ENCODE peak calls at places on chromosomes 11 and 22, in five cellular contexts. E, Y, S, B and F are unnamed samples.

GRCh38 chr11:90747057-90747456 is 524.2 kb upstream of the CHORDC1 start:
- DNase-seq in B (no peak), S (peak; percentile 7), Y (no peak), E (no peak), F (no peak)

GRCh38 chr11:74581954-74582547 is 10.3 kb upstream of the POLD3 start:
- DNase-seq in E (no peak), S (no peak), B (no peak), Y (no peak), F (no peak)

GRCh38 chr11:62024975-62025374 is 57.5 kb upstream of the FTH1 start:
- DNase-seq in B (no peak), E (no peak), Y (no peak), S (no peak), F (no peak)

GRCh38 chr11:44962464-44962863 is 11.8 kb upstream of the TP53I11 start:
- DNase-seq in E (no peak), Y (no peak), B (no peak), S (no peak), F (no peak)

GRCh38 chr22:49777569-49778250 is 50.0 kb downstream of the BRD1 start:
- DNase-seq in B (no peak), E (no peak), Y (no peak), S (no peak), F (no peak)

GRCh38 chr11:131206671-131207070 is 163.7 kb upstream of the NTM start:
- DNase-seq in B (no peak), S (no peak), E (no peak), Y (no peak), F (no peak)

GRCh38 chr11:117597083-117597482 is 199.9 kb downstream of the DSCAML1 start:
- DNase-seq in B (no peak), E (no peak), Y (no peak), S (peak; percentile 29), F (no peak)

GRCh38 chr11:73233211-73233610 is 15.1 kb downstream of the P2RY2 start:
- DNase-seq in E (no peak), S (no peak), B (no peak), Y (no peak), F (no peak)

GRCh38 chr22:19876314-19876940 is 21.8 kb upstream of the GNB1L start:
- DNase-seq in E (no peak), S (no peak), Y (no peak), B (no peak), F (peak; percentile 12)

GRCh38 chr11:96464695-96465307 is 75.0 kb downstream of the JRKL start:
- DNase-seq in S (peak; percentile 92), E (no peak), Y (no peak), B (peak; percentile 56), F (no peak)

GRCh38 chr22:41589260-41589600 is 410 bp downstream of the PMM1 start:
- DNase-seq in B (no peak), E (no peak), Y (no peak), S (peak; percentile 56), F (no peak)

GRCh38 chr22:18095101-18095805 is 15.4 kb upstream of the TUBA8 start:
- DNase-seq in E (no peak), B (no peak), Y (no peak), S (no peak), F (no peak)

GRCh38 chr11:31812392-31813241 is 1.5 kb upstream of the PAX6 start:
- DNase-seq in E (no peak), B (no peak), S (no peak), Y (no peak), F (no peak)

GRCh38 chr11:40292636-40293585 is 1166.5 kb downstream of the LRRC4C start:
- DNase-seq in E (no peak), S (peak; percentile 35), Y (no peak), B (no peak), F (no peak)

GRCh38 chr11:108197351-108197750 is 25.1 kb downstream of the NPAT start:
- DNase-seq in S (no peak), B (no peak), Y (no peak), E (no peak), F (no peak)

GRCh38 chr11:112477929-112478317 is 217.3 kb upstream of the PLET1 start:
- DNase-seq in B (no peak), S (no peak), E (no peak), Y (no peak), F (no peak)

GRCh38 chr11:119228535-119229302 is 22.6 kb downstream of the CBL start:
- DNase-seq in Y (no peak), B (no peak), S (no peak), E (no peak), F (no peak)

GRCh38 chr22:46352691-46353386 is 17.3 kb downstream of the TRMU start:
- DNase-seq in E (no peak), S (no peak), Y (no peak), B (peak; percentile 9), F (no peak)

GRCh38 chr22:49920859-49921258 is 2.4 kb downstream of the CRELD2 start:
- DNase-seq in Y (no peak), E (no peak), S (no peak), B (no peak), F (no peak)

GRCh38 chr11:94925422-94926270 is 47.7 kb downstream of the CWC15 start:
- DNase-seq in E (no peak), Y (no peak), B (no peak), S (no peak), F (no peak)

GRCh38 chr11:97355230-97355629 is 965.4 kb downstream of the JRKL start:
- DNase-seq in S (no peak), E (no peak), B (no peak), Y (no peak), F (no peak)

GRCh38 chr11:49208006-49208721 is at the start of gene FOLH1:
- DNase-seq in Y (no peak), S (no peak), E (no peak), B (no peak), F (peak; percentile 6)

GRCh38 chr11:19770277-19770676 is 57.6 kb downstream of the NAV2 start:
- DNase-seq in E (no peak), S (no peak), Y (no peak), B (no peak), F (no peak)

GRCh38 chr22:26744892-26745808 is 87.8 kb downstream of the MIAT start:
- DNase-seq in Y (no peak), E (no peak), B (no peak), S (no peak), F (no peak)

GRCh38 chr22:22545084-22545483 is 14.0 kb downstream of the PRAME start:
- DNase-seq in B (no peak), E (no peak), S (no peak), Y (no peak), F (no peak)

GRCh38 chr22:38967451-38968450 is 10.3 kb downstream of the APOBEC3A start:
- DNase-seq in E (no peak), S (no peak), Y (no peak), B (no peak), F (peak; percentile 27)

GRCh38 chr11:103997082-103997481 is 39.4 kb upstream of the DDI1 start:
- DNase-seq in Y (no peak), B (no peak), S (no peak), E (no peak), F (no peak)

GRCh38 chr11:72924568-72925190 is 110.5 kb downstream of the ATG16L2 start:
- DNase-seq in Y (no peak), B (no peak), S (peak; percentile 68), E (no peak), F (no peak)

GRCh38 chr11:128734439-128735224 is 40.8 kb downstream of the FLI1 start:
- DNase-seq in B (no peak), E (no peak), Y (no peak), S (no peak), F (no peak)

GRCh38 chr11:103863497-103863896 is 172.9 kb upstream of the DDI1 start:
- DNase-seq in B (no peak), Y (no peak), S (no peak), E (no peak), F (no peak)

GRCh38 chr11:101169944-101170343 is 40.3 kb upstream of the PGR start:
- DNase-seq in E (no peak), S (no peak), B (no peak), Y (no peak), F (no peak)

GRCh38 chr11:94974178-94974577 is 669 bp downstream of the KDM4D start:
- DNase-seq in B (no peak), Y (no peak), E (no peak), S (no peak), F (no peak)

GRCh38 chr11:129143335-129143734 is 48.8 kb downstream of the ARHGAP32 start:
- DNase-seq in S (peak; percentile 99), B (peak; percentile 89), E (no peak), Y (peak; percentile 71), F (peak; percentile 53)

GRCh38 chr22:29233503-29233902 is 27.8 kb downstream of the EMID1 start:
- DNase-seq in E (no peak), S (no peak), B (no peak), Y (no peak), F (no peak)

GRCh38 chr11:78349114-78349513 is 68.5 kb downstream of the GAB2 start:
- DNase-seq in E (no peak), S (no peak), B (no peak), Y (no peak), F (no peak)
- H3K4me3 ChIP-seq in E (no peak overlapping the region), S (peak overlapping the region; percentile 73), B (no peak overlapping the region), Y (no peak overlapping the region), F (no peak overlapping the region)

GRCh38 chr11:47398011-47398410 is 10.4 kb upstream of the SLC39A13 start:
- DNase-seq in Y (no peak), S (no peak), E (no peak), B (no peak), F (no peak)

GRCh38 chr11:47400813-47401279 is 7.5 kb upstream of the SLC39A13 start:
- DNase-seq in S (no peak), E (no peak), B (no peak), Y (no peak), F (no peak)

GRCh38 chr11:47403135-47403534 is 5.3 kb upstream of the SLC39A13 start:
- DNase-seq in Y (no peak), E (no peak), B (no peak), S (no peak), F (no peak)

GRCh38 chr11:47398551-47398950 is 9.8 kb upstream of the SLC39A13 start:
- DNase-seq in E (no peak), S (no peak), Y (no peak), B (no peak), F (no peak)

GRCh38 chr11:47399860-47400812 is 8.3 kb upstream of the SLC39A13 start:
- DNase-seq in S (no peak), Y (no peak), E (peak; percentile 50), B (no peak), F (no peak)
- H3K4me3 ChIP-seq in S (peak overlapping the region; percentile 61), Y (peak overlapping the region; percentile 45), E (peak overlapping the region; percentile 66), B (peak overlapping the region; percentile 44), F (peak overlapping the region; percentile 44)

DNA sequence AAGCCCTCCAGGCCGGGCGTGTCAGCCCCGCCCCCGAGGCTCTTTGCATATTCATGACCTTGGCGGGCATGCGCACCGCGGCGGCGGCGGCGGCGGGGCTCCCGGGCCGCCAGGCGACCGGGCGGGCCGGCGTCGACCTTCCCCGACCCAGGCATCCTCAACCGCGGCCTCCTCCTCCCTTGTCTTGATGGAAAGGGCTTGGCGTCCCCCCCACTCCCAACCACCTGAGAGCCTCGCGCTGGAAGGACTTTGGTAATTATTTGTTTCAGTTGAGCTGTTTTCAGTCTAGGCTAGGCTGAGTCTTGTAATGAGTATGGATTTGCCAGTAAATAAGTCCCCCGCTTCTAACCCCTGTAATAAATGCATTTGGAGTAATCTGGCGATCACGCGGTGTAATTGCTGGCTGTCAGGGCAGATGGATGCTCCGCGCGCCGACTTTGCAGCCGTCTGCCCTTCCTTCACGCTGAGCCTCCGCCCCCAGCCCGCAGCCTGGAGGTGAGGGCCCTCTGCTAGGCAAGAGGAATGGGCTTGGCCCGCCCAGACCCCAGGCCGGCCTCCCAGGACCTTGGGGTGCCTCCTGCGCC is 25.2 kb downstream of the FLRT1 start:
- DNase-seq in B (no peak), E (peak; percentile 23), S (peak; percentile 69), Y (no peak), F (no peak)
- H3K4me3 ChIP-seq in B (no peak overlapping the region), E (peak overlapping the region; percentile 26), S (peak overlapping the region; percentile 80), Y (peak overlapping the region; percentile 26), F (peak overlapping the region; percentile 42)

GRCh38 chr11:76424379-76424778 is 20.4 kb upstream of the EMSY start:
- DNase-seq in B (no peak), E (no peak), Y (no peak), S (no peak), F (no peak)
- H3K4me3 ChIP-seq in B (no peak overlapping the region), E (no peak overlapping the region), Y (no peak overlapping the region), S (no peak overlapping the region), F (no peak overlapping the region)